ENCODE peak calls at places on chromosomes 13 and 19, in six cellular contexts. O is B cell, M is esophagus muscularis mucosa, S is AG09319, G is brain microvascular endothelial cell, L is K562. Y is an unnamed sample.

GRCh38 chr13:33312150-33312908 is 26.8 kb upstream of the STARD13 start:
- DNase-seq in O (no peak), M (no peak), S (no peak), G (peak), L (no peak), Y (peak)

GRCh38 chr19:18995804-18996241 is 37.5 kb downstream of the SUGP2 start:
- DNase-seq in O (no peak), M (no peak), S (peak), G (peak), L (peak), Y (peak)

GRCh38 chr19:3250675-3251074 is 26.2 kb downstream of the CELF5 start:
- DNase-seq in O (peak), M (no peak), S (no peak), G (no peak), L (peak), Y (no peak)

GRCh38 chr13:73428137-73428536 is 369.3 kb downstream of the KLF5 start:
- DNase-seq in O (no peak), M (no peak), S (peak), G (peak), L (no peak), Y (peak)

GRCh38 chr13:28048768-28049167 is 51.6 kb downstream of the FLT3 start:
- DNase-seq in O (no peak), M (no peak), S (no peak), G (no peak), L (no peak), Y (no peak)

GRCh38 chr19:45406165-45406956 is at the start of gene POLR1G:
- DNase-seq in O (peak), M (peak), S (no peak), G (peak), L (peak), Y (peak)

GRCh38 chr19:35295792-35296462 is 4.0 kb downstream of the MAG start:
- DNase-seq in O (peak), M (no peak), S (no peak), G (no peak), L (peak), Y (no peak)

GRCh38 chr13:59112375-59112774 is 1051.4 kb downstream of the DIAPH3 start:
- DNase-seq in O (no peak), M (no peak), S (peak), G (peak), L (no peak), Y (peak)

GRCh38 chr19:2081873-2082810 is 14.0 kb downstream of the MOB3A start:
- DNase-seq in O (peak), M (no peak), S (no peak), G (no peak), L (no peak), Y (no peak)

DNA sequence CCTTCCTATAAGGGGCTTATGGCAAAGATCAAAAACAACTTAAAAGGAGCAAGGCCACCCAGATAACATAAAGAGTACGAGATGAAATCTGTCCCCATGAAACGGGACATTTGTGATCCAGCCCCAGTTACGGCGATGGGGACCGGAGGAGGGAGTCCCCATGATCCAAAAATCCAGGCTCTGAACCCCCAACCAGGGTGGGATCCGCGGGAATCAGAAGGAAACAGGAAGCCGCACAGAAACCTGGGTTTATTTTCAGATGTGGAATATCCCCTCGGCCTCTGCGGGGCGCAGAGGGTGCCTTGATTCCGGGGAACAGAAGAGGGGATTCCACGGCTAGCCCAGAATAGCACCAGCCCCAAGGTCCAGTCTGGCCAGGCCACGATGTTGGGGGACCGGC is 5.0 kb downstream of the PTPRS start:
- DNase-seq in O (no peak), M (no peak), S (no peak), G (no peak), L (no peak), Y (no peak)
- TF ChIP-seq CTCF in O (no peak), M (no peak), S (no peak), G (no peak), L (no peak), Y (no peak)

GRCh38 chr19:16441661-16442071 is 30.1 kb downstream of the EPS15L1 start:
- DNase-seq in O (peak), M (no peak), S (no peak), G (no peak), L (peak), Y (no peak)
- TF ChIP-seq CTCF in O (peak), M (no peak), S (peak), G (peak), L (peak), Y (peak)

DNA sequence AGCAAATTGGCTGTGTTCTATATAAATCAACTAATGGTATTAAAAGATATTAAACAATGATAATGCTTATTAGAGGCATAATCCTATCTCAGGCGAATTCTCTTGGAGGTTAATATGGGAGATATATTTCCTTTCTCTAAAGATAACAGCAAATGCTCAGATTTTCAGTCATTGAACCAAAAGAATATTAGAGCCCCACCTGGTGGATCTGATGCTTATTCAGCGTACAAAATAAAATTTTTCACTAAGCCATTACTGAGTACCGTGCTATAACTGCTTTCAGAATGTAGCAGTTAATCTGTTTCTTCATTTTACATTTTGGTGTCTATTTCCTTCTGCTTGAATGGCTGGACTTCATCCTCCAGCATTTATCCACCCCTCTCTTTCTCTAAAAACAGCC is 143.3 kb upstream of the IPO5 start:
- DNase-seq in O (no peak), M (no peak), S (no peak), G (peak), L (no peak), Y (peak)
- TF ChIP-seq CTCF in O (no peak), M (peak), S (peak), G (peak), L (no peak), Y (peak)

DNA sequence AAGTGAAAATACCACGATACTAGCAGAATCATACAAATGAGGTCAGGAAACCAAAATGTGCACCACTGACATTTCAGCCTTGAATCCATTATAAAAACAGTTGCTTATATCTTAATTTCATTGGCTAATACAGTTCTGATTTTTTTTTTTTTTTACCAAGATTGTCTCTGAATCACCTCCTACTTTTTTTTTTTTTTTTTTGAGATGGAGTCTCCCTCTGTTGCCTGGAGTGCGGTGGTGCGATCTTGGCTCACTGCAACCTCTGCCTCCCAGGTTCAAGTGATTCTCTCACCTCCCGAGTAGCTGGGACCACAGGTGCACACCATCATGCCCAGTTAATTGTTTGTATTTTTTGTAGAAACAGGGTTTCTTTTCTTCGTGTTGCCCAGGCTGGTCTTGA is 270.2 kb downstream of the LMO7 start:
- DNase-seq in O (no peak), M (no peak), S (no peak), G (no peak), L (no peak), Y (no peak)
- TF ChIP-seq CTCF in O (no peak), M (no peak), S (no peak), G (no peak), L (no peak), Y (no peak)

GRCh38 chr19:6693681-6694080 is 23.7 kb upstream of the TNFSF14 start:
- DNase-seq in O (no peak), M (no peak), S (no peak), G (no peak), L (peak), Y (no peak)
- TF ChIP-seq CTCF in O (no peak), M (no peak), S (no peak), G (no peak), L (no peak), Y (no peak)

GRCh38 chr19:55913643-55914268 is 18.4 kb downstream of the NLRP13 start:
- DNase-seq in O (peak), M (peak), S (no peak), G (no peak), L (no peak), Y (no peak)
- TF ChIP-seq CTCF in O (peak), M (no peak), S (no peak), G (no peak), L (peak), Y (no peak)

GRCh38 chr13:56558698-56559320 is 581.9 kb upstream of the PRR20A start:
- DNase-seq in O (no peak), M (no peak), S (no peak), G (no peak), L (no peak), Y (no peak)

GRCh38 chr13:56561327-56561726 is 579.4 kb upstream of the PRR20A start:
- DNase-seq in O (no peak), M (no peak), S (no peak), G (no peak), L (no peak), Y (no peak)
- TF ChIP-seq CTCF in O (no peak), M (no peak), S (no peak), G (no peak), L (no peak), Y (no peak)

DNA sequence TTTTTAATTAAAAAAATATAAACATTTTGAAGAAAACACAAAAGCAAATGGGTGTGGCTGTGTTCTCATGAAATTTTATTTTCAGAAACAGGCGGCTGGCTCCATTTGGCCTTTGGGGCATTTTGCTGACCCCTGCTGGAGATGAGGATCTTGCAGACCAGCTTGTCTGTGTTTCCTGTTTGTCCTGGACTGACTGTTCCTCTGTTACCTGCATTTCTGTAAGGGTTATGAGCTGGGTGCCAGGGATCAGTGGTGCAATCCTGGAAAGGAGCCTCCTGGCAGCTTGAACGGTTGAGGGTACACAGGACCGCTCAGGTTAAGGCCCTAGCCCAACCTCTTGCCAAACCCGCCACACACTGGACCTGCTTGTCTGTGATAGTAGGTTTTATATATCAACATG is 49.9 kb downstream of the ZNF787 start:
- DNase-seq in O (no peak), M (no peak), S (no peak), G (no peak), L (peak), Y (no peak)
- TF ChIP-seq CTCF in O (no peak), M (no peak), S (peak), G (peak), L (peak), Y (peak)